ENCODE peak calls at places on chromosomes 11 and 22, in eight cellular contexts. V is transverse colon, H is A549, X is body of pancreas, N is adrenal gland, Z is spleen, U is HCT116, R is gastrocnemius medialis. K is an unnamed sample.

GRCh38 chr11:32830796-32831195 is 1.1 kb downstream of the PRRG4 start:
- DNase-seq in V (no peak), H (no peak), X (no peak), N (no peak), Z (no peak), U (no peak), R (no peak), K (peak)

GRCh38 chr11:19848219-19848618 is 135.6 kb downstream of the NAV2 start:
- DNase-seq in V (no peak), H (no peak), X (no peak), N (no peak), Z (no peak), U (no peak), R (no peak), K (no peak)

GRCh38 chr22:44741929-44742328 is 10.4 kb upstream of the ARHGAP8 start:
- DNase-seq in V (peak), H (no peak), X (no peak), N (no peak), Z (no peak), U (no peak), R (no peak), K (peak)

GRCh38 chr11:134380229-134380628 is 31.8 kb downstream of the B3GAT1 start:
- DNase-seq in V (no peak), H (no peak), X (no peak), N (no peak), Z (no peak), U (no peak), R (no peak), K (no peak)

GRCh38 chr22:19253143-19253542 is 38.4 kb downstream of the CLTCL1 start:
- DNase-seq in V (no peak), H (no peak), X (no peak), N (no peak), Z (no peak), U (no peak), R (no peak), K (no peak)

GRCh38 chr11:27718346-27718852 is 18.1 kb upstream of the BDNF start:
- DNase-seq in V (peak), H (peak), X (no peak), N (peak), Z (no peak), U (peak), R (no peak), K (no peak)

GRCh38 chr11:65298131-65298535 is 16.5 kb upstream of the CDC42EP2 start:
- DNase-seq in V (peak), H (no peak), X (peak), N (peak), Z (peak), U (no peak), R (peak), K (no peak)

GRCh38 chr11:11171854-11172253 is 181.2 kb downstream of the CSNK2A3 start:
- DNase-seq in V (no peak), H (no peak), X (no peak), N (no peak), Z (no peak), U (no peak), R (no peak), K (no peak)

GRCh38 chr11:6191733-6192132 is 7.3 kb upstream of the OR52W1 start:
- DNase-seq in V (no peak), H (no peak), X (no peak), N (no peak), Z (no peak), U (no peak), R (no peak), K (no peak)

GRCh38 chr22:20192972-20193760 is 42.3 kb upstream of the CCDC188 start:
- DNase-seq in V (no peak), H (no peak), X (no peak), N (no peak), Z (no peak), U (no peak), R (no peak), K (no peak)

GRCh38 chr22:19483481-19484244 is 3.9 kb downstream of the CDC45 start:
- DNase-seq in V (no peak), H (no peak), X (no peak), N (no peak), Z (no peak), U (no peak), R (no peak), K (no peak)

GRCh38 chr11:19601235-19601634 is 111.4 kb upstream of the NAV2 start:
- DNase-seq in V (no peak), H (no peak), X (no peak), N (no peak), Z (no peak), U (no peak), R (no peak), K (no peak)

GRCh38 chr11:12042215-12042676 is 33.8 kb upstream of the DKK3 start:
- DNase-seq in V (no peak), H (no peak), X (no peak), N (no peak), Z (no peak), U (peak), R (no peak), K (no peak)

GRCh38 chr11:73729594-73730206 is 31.2 kb downstream of the RAB6A start:
- DNase-seq in V (no peak), H (peak), X (peak), N (no peak), Z (no peak), U (peak), R (no peak), K (no peak)

GRCh38 chr11:47330002-47330911 is 22.2 kb downstream of the MYBPC3 start:
- DNase-seq in V (no peak), H (no peak), X (peak), N (no peak), Z (peak), U (no peak), R (peak), K (no peak)

GRCh38 chr11:73636249-73636648 is 10.1 kb upstream of the PLEKHB1 start:
- DNase-seq in V (no peak), H (no peak), X (no peak), N (no peak), Z (no peak), U (no peak), R (no peak), K (no peak)

GRCh38 chr11:290621-291231 is 1.8 kb downstream of the PGGHG start:
- DNase-seq in V (peak), H (no peak), X (peak), N (no peak), Z (peak), U (no peak), R (no peak), K (no peak)

DNA sequence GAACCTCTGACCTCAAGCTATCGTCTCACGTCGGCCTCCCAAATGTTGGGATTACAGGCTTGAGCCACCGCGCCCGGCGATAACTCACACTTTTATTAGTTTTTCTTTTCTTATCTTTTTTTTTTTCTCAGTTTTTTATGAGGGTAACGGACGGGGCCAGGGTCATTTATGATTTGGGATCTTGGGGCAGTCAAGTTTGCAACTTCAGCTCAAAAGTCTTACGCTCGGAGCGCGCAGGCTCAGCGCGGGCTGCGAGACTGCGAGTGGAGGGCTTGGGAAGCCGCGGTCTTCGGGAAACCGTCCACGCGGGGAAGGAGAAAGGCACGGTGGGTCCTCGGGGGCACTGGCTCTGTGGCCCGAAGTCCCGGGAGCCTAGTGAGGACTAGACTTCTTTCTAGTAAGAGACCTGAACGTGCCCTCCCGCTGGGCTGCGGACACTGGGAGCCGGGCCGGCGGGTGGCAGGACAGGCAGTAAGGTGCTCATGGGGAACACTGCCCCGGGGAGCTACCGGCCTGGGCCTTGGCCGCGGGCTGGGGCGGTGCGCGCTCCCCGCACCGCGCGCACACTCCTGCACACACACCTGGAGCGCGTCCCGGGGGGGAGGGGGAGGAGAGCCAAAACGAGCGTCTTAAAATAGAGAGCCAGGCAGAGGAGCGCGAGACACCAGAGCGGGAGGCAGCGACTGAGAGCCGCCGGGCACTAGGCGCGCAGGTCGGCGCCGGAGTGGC is 491 bp upstream of the BARX2 start:
- DNase-seq in V (peak), H (peak), X (peak), N (no peak), Z (no peak), U (no peak), R (no peak), K (peak)
- TF ChIP-seq POLR2A in V (peak), H (no peak), X (peak), N (no peak), Z (no peak), U (no peak), R (no peak), K (peak)

DNA sequence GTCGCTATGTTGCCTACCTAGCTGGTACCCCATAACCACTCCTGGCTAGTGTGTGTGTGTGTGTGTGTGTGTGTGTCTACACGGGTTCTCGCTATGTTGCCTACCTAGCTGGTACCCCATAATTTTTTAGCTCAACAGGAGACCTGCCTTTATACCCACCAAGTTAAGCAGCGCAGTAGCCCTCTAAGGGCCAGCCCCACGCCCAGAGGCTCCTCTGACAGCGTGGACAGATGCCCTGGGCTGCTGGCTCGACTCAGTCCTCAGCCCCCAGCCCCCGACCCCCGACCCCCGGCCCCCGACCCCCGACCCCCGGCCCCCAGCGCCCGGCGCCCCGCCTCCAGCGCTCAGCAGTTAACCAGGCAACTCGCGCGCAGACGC is 338 bp upstream of the AKIP1 start:
- DNase-seq in V (no peak), H (no peak), X (no peak), N (no peak), Z (no peak), U (no peak), R (no peak), K (no peak)
- H3K27ac ChIP-seq in V (peak), H (peak), X (peak), N (no peak), Z (peak), U (no peak), R (peak), K (peak)

DNA sequence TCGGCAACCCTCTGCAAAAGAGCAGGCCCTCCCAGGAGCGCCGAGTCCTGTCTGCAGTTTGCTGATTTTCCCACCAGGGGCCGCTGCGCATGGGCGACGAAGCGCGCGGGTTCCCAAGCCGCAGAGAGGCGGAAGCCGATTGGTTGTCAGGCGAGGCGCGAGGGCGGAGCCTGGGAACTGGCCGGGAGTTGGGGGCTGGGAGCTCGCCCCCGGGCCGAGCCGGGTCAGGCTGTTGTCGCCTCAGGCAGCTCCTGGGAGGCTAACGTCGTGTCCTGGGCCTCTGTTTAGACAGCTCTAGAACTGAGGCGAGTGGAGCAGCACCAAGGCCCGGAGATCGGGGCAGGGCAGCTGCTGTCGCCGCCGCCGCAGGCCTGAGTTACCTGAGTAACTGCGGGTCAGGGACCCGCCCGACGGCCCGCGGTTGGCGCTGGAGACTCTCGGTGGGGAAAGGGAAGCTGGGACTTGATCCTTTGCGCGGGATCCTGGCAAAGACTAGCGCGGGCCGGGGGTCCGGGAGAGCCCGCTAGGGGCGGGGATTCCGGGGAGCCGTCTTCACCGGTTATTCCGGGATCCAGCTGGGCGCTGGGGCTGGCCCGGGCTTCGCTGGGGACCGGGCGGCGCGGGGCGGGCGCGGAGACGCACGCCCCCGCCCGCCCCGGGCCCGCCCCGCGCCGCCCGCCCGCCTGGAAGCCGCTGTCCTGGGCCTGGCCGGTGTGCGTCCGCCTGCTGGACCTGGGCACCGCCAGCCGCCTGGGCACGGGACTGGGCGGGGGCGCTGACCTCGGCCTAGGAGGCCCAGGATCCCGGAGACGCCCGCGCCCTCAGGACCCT is at the start of gene STIM1:
- DNase-seq in V (peak), H (peak), X (peak), N (peak), Z (peak), U (peak), R (peak), K (peak)
- TF ChIP-seq POLR2A in V (peak), H (peak), X (peak), N (peak), Z (no peak), U (no peak), R (peak), K (peak)

GRCh38 chr11:85551881-85552280 is 75.3 kb downstream of the DLG2 start:
- DNase-seq in V (no peak), H (no peak), X (no peak), N (no peak), Z (no peak), U (no peak), R (no peak), K (no peak)
- H3K27ac ChIP-seq in V (no peak), H (no peak), X (no peak), N (no peak), Z (no peak), U (no peak), R (no peak), K (no peak)

GRCh38 chr11:75442161-75442885 is 9.3 kb upstream of the KLHL35 start:
- DNase-seq in V (no peak), H (no peak), X (no peak), N (no peak), Z (no peak), U (no peak), R (no peak), K (no peak)

GRCh38 chr11:75447415-75447814 is 14.4 kb upstream of the KLHL35 start:
- DNase-seq in V (no peak), H (no peak), X (no peak), N (no peak), Z (no peak), U (no peak), R (no peak), K (no peak)

GRCh38 chr11:75443043-75443442 is 10.0 kb upstream of the KLHL35 start:
- DNase-seq in V (no peak), H (no peak), X (no peak), N (no peak), Z (no peak), U (no peak), R (no peak), K (no peak)

GRCh38 chr11:75441804-75442132 is 8.8 kb upstream of the KLHL35 start:
- DNase-seq in V (no peak), H (no peak), X (no peak), N (no peak), Z (no peak), U (no peak), R (no peak), K (peak)

DNA sequence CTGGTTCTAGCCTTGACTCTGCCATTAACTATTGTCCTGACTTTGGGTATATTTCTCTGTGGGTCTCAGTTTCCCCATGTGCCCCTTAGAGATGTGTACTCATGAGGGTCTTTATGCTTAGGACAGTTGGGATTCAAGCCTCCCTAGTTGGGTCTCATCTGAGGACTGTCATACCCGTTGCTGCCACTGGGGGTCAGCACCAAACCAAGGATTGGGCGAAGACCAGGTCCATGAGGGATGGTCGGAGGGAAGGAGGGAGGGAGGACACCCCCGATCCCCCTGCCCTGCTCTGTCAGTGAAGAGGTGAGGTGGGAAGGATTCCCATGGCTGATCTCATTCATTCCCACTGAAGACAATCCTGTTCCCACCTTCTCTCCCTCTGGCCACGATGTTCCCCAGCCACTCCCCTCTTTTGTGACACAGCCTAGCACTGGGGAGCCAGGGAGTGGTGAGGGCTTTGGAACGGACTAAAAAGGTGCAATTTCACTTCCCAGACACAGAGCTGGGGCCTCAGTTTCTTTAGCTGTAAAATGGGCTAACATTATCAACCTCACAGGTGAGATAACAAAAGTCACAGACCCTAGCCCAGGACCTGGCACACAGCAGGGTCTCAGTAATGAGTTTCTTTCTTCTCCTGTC is 12.4 kb upstream of the KLHL35 start:
- DNase-seq in V (peak), H (peak), X (peak), N (peak), Z (peak), U (peak), R (peak), K (peak)
- TF ChIP-seq POLR2A in V (no peak), H (no peak), X (no peak), N (no peak), Z (no peak), U (no peak), R (no peak), K (no peak)

GRCh38 chr11:117094776-117095175 is 3.5 kb downstream of the SIK3 start:
- DNase-seq in V (no peak), H (no peak), X (peak), N (no peak), Z (no peak), U (no peak), R (no peak), K (no peak)

GRCh38 chr11:117095301-117096139 is 2.7 kb downstream of the SIK3 start:
- DNase-seq in V (no peak), H (no peak), X (no peak), N (no peak), Z (no peak), U (no peak), R (no peak), K (no peak)

GRCh38 chr11:117097567-117098268 is 510 bp downstream of the SIK3 start:
- DNase-seq in V (peak), H (peak), X (peak), N (peak), Z (no peak), U (no peak), R (no peak), K (peak)

GRCh38 chr11:117096973-117097566 is 1.2 kb downstream of the SIK3 start:
- DNase-seq in V (no peak), H (no peak), X (no peak), N (no peak), Z (no peak), U (no peak), R (no peak), K (no peak)

GRCh38 chr11:117096140-117096972 is 1.9 kb downstream of the SIK3 start:
- DNase-seq in V (peak), H (no peak), X (peak), N (peak), Z (no peak), U (no peak), R (no peak), K (no peak)
- H3K27ac ChIP-seq in V (peak), H (peak), X (peak), N (no peak), Z (peak), U (no peak), R (peak), K (peak)

DNA sequence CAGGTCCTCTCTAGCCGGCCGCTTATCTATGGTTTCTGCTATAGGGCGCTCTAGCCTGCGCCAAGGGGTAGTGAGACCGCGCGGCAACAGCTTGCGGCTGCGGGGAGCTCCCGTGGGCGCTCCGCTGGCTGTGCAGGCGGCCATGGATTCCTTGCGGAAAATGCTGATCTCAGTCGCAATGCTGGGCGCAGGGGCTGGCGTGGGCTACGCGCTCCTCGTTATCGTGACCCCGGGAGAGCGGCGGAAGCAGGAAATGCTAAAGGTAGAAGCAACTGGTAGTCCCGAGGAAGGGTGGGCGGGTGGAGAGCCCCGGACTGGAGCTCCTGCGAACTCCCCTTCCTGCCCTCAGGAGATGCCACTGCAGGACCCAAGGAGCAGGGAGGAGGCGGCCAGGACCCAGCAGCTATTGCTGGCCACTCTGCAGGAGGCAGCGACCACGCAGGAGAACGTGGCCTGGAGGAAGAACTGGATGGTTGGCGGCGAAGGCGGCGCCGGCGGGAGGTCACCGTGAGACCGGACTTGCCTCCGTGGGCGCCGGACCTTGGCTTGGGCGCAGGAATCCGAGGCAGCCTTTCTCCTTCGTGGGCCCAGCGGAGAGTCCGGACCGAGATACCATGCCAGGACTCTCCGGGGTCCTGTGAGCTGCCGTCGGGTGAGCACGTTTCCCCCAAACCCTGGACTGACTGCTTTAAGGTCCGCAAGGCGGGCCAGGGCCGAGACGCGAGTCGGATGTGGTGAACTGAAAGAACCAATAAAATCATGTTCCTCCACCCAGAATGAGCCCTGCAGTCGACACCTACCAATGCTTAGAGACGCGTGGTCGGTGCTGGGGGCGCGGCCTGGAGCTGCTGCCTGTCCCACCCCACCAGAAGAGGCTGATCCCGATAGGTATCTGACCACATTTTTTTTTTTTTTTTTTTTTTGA is at the start of the genes LBHD1 and UQCC3:
- DNase-seq in V (peak), H (peak), X (peak), N (peak), Z (peak), U (peak), R (peak), K (peak)
- TF ChIP-seq POLR2A in V (peak), H (peak), X (peak), N (peak), Z (peak), U (peak), R (peak), K (peak)